ENCODE peak calls at places on chromosome 16, in five cellular contexts. F is suprapubic skin, L is GM12865, G is HFF-Myc, R is right cardiac atrium. S is an unnamed sample.

GRCh38 chr16:57826706-57827625 is 24.7 kb upstream of the KIFC3 start:
- DNase-seq in F (no peak), L (no peak), G (no peak), R (peak), S (no peak)

GRCh38 chr16:85774136-85774535 is 23.2 kb upstream of the C16orf74 start:
- DNase-seq in F (no peak), L (no peak), G (no peak), R (no peak), S (no peak)

GRCh38 chr16:48526058-48526957 is 83.7 kb downstream of the N4BP1 start:
- DNase-seq in F (peak), L (peak), G (no peak), R (no peak), S (no peak)

GRCh38 chr16:74999208-74999682 is 421 bp downstream of the ZNRF1 start:
- DNase-seq in F (peak), L (peak), G (no peak), R (peak), S (no peak)

GRCh38 chr16:82331974-82332750 is 162.1 kb upstream of the MPHOSPH6 start:
- DNase-seq in F (no peak), L (no peak), G (no peak), R (no peak), S (no peak)

GRCh38 chr16:13070268-13070667 is 168.9 kb downstream of the SHISA9 start:
- DNase-seq in F (no peak), L (no peak), G (no peak), R (no peak), S (no peak)

GRCh38 chr16:3696425-3697218 is 20.7 kb downstream of the TRAP1 start:
- DNase-seq in F (no peak), L (no peak), G (peak), R (no peak), S (peak)

GRCh38 chr16:31476305-31477219 is 4.6 kb downstream of the TGFB1I1 start:
- DNase-seq in F (peak), L (peak), G (no peak), R (peak), S (no peak)

GRCh38 chr16:23959069-23959800 is 123.5 kb downstream of the PRKCB start:
- DNase-seq in F (no peak), L (peak), G (no peak), R (no peak), S (no peak)

GRCh38 chr16:83002351-83003334 is 375.9 kb downstream of the CDH13 start:
- DNase-seq in F (no peak), L (no peak), G (no peak), R (no peak), S (no peak)

GRCh38 chr16:11613381-11614303 is 26.9 kb upstream of the LITAF start:
- DNase-seq in F (no peak), L (peak), G (no peak), R (peak), S (no peak)

GRCh38 chr16:89357055-89357454 is 133.3 kb downstream of the ANKRD11 start:
- DNase-seq in F (no peak), L (no peak), G (no peak), R (no peak), S (no peak)

GRCh38 chr16:3066440-3066748 is 954 bp downstream of the IL32 start:
- DNase-seq in F (no peak), L (no peak), G (no peak), R (no peak), S (no peak)

GRCh38 chr16:35516551-35516950 is 2057.1 kb downstream of the TP53TG3F start:
- DNase-seq in F (no peak), L (no peak), G (no peak), R (no peak), S (no peak)

GRCh38 chr16:86083382-86084002 is 184.5 kb downstream of the IRF8 start:
- DNase-seq in F (peak), L (no peak), G (no peak), R (peak), S (no peak)

GRCh38 chr16:17964196-17964595 is 372.3 kb downstream of the NPIPA8 start:
- DNase-seq in F (no peak), L (no peak), G (no peak), R (no peak), S (no peak)

GRCh38 chr16:49458221-49458620 is 84.6 kb downstream of the C16orf78 start:
- DNase-seq in F (peak), L (no peak), G (no peak), R (no peak), S (no peak)

GRCh38 chr16:74813109-74813641 is 38.6 kb upstream of the FA2H start:
- DNase-seq in F (peak), L (peak), G (peak), R (peak), S (no peak)

GRCh38 chr16:79128706-79129105 is 471.8 kb downstream of the MAF start:
- DNase-seq in F (no peak), L (no peak), G (no peak), R (no peak), S (no peak)

GRCh38 chr16:18999045-18999393 is 15.3 kb downstream of the TMC7 start:
- DNase-seq in F (no peak), L (no peak), G (no peak), R (no peak), S (no peak)

GRCh38 chr16:56611281-56611833 is 3.0 kb downstream of the MT2A start:
- DNase-seq in F (no peak), L (no peak), G (no peak), R (peak), S (no peak)

GRCh38 chr16:81632392-81633146 is 146.5 kb upstream of the PLCG2 start:
- DNase-seq in F (no peak), L (no peak), G (no peak), R (no peak), S (no peak)

GRCh38 chr16:3295783-3296182 is 9.4 kb downstream of the TIGD7 start:
- DNase-seq in F (no peak), L (no peak), G (no peak), R (no peak), S (no peak)

GRCh38 chr16:58855291-58855823 is 121.2 kb upstream of the GOT2 start:
- DNase-seq in F (no peak), L (no peak), G (no peak), R (no peak), S (no peak)

GRCh38 chr16:68490829-68491575 is 42.7 kb upstream of the SMPD3 start:
- DNase-seq in F (no peak), L (peak), G (no peak), R (no peak), S (peak)

GRCh38 chr16:30184430-30185140 is 1.2 kb downstream of the CORO1A start:
- DNase-seq in F (peak), L (peak), G (no peak), R (peak), S (no peak)

GRCh38 chr16:22623351-22623781 is 112.7 kb downstream of the NPIPB5 start:
- DNase-seq in F (no peak), L (no peak), G (peak), R (no peak), S (no peak)

GRCh38 chr16:69918241-69918640 is 32.9 kb upstream of the CLEC18A start:
- DNase-seq in F (no peak), L (no peak), G (no peak), R (no peak), S (no peak)
- H3K4me3 ChIP-seq in F (no peak), L (no peak), G (no peak), R (no peak), S (peak)

GRCh38 chr16:84641643-84642358 is 6.5 kb upstream of the KLHL36 start:
- DNase-seq in F (no peak), L (no peak), G (no peak), R (no peak), S (no peak)
- H3K4me3 ChIP-seq in F (no peak), L (peak), G (no peak), R (no peak), S (no peak)

DNA sequence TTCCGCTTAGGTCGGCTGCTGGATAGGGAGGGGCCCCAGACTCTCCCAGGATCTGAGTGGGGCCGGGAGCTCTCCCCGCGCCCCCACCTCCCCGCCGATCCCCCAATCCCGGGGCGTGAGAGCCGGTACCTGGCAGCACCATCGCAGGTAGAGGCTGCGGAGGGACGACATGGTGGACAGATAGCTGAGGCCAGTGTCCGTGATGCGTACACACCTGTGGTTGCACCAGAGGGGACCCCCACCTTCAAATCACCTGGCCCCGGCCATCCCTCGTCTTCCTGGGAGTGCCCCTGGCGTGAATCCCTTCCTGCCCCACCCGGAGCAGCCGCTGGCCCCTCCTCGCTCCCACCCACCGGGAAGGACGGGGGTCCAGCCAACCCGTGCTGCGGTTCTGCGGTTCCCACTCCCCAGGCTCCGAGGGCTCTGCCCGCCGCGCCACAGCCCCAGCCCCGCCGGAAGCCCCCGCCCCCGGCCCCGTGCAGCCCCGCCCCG is 4.7 kb upstream of the WDR24 start:
- DNase-seq in F (no peak), L (no peak), G (no peak), R (no peak), S (no peak)
- H3K4me3 ChIP-seq in F (peak), L (peak), G (no peak), R (peak), S (no peak)

DNA sequence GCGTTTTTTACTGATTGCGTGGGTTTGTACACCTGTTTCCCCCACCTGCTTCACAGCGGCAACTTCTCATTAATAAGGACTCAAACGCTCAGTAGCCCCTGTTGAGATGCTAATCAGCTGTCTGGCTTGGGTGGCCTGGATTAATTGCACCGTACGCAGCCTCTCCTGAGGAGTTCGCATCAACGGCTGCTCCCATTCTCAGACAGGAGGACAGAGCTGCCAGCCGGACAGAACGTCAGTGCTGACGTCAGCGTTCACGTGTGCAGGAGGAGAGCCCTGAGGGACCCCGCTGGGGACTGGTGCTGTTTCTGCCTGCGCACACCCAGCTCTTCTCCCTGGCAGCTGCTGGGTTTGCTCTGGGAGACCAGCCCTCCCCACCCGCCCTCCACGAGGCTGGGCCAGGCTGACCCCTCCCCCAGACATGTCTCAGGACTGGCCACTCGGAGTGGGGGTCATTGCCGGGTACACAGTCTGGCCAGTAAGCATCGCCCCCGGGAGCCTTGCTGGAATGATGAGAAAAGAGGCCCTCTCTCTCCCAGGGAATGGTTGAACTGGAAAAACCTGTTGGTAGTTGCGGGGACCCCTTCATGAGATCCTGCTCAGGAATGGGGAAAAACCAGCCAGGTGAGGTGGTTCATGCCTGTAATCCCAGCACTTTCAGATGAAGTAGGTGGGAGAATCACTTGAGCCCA is 5.7 kb upstream of the BANP start:
- DNase-seq in F (no peak), L (no peak), G (no peak), R (peak), S (peak)
- H3K4me3 ChIP-seq in F (peak), L (no peak), G (peak), R (peak), S (peak)

GRCh38 chr16:65061263-65061662 is 60.6 kb downstream of the CDH11 start:
- DNase-seq in F (no peak), L (no peak), G (no peak), R (no peak), S (no peak)

GRCh38 chr16:65061935-65062334 is 59.9 kb downstream of the CDH11 start:
- DNase-seq in F (no peak), L (no peak), G (no peak), R (no peak), S (no peak)

GRCh38 chr16:65064131-65064530 is 57.7 kb downstream of the CDH11 start:
- DNase-seq in F (no peak), L (no peak), G (no peak), R (no peak), S (no peak)

GRCh38 chr16:65065031-65065430 is 56.8 kb downstream of the CDH11 start:
- DNase-seq in F (no peak), L (no peak), G (no peak), R (no peak), S (no peak)

DNA sequence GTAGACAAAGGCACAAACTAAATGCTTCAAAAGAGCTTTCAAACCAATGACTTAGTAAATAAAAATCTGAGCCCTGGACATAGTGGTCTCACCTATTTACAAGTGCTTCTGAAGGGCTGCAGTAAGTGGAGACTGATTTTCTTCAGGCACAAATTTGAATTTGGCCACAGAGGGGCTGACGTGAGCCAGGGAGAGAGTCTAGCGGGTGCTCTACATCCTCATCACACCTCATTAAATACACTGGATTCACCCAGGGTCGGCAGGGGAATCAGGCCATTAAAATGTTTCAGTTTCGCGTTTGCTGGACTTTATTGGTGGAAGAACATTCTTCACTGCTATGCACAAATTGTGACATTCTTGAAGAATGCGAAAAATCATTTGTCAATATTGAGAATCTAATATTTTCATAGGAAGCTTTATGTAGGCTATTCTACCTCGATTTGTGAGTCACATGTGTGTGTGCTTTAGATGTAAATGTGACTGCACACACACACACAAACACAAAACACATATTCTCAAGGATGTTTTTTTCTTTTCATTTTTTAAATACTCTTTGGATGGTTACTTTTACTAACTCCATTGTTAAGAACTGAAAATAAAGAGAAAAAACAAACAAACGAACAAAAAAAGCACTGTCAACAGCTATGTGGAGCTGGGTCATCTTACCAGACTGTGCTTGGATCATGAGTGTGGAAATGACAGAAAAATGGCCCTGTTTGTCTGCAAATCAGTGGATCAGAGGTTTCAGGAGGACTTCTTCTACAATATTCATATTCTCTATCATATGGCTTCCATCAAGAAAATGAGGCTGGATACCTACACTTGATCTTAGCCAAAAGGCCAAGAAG is 58.9 kb downstream of the CDH11 start:
- DNase-seq in F (no peak), L (no peak), G (no peak), R (no peak), S (no peak)
- H3K4me3 ChIP-seq in F (no peak), L (no peak), G (no peak), R (no peak), S (no peak)

DNA sequence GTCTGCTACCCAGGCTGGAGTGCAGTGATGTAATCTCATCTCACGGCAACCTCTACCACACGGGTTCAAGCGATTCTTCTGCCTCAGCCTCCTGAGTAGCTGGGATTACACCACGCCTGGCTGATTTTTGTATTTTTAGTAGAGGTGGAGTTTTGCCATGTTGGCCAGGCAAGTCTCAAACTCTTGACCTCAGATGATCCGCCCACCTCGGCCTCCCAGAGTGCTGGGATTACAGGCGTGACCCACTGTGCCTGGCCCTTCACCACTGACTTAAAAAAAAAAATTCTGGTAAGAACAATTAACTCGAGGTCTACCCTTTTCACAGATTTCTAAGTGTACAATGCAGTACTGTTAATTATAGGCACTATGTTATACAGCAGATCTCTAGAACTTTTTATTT is 279.4 kb downstream of the PARN start:
- DNase-seq in F (no peak), L (no peak), G (no peak), R (no peak), S (no peak)
- H3K4me3 ChIP-seq in F (no peak), L (no peak), G (no peak), R (no peak), S (no peak)

DNA sequence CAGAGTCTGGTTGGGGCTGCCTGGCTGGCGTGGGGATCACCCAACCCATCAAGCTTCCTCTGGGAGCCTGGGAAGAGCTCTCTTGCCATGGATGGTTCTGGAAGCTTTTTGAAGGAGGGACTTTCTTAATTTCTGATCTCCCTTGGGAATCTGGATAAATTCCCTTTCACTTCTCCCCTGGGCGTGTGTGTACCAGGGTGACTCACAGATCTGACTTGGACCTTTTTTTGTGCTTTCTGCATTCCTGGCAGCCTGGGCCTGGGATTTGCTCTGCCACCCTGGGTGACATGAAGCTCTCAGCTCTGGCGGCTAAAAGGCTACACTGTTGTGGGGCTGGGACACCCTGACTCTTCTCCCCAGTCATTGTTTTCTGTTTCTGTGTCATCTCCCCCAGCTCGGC is 70.1 kb downstream of the ABCC1 start:
- DNase-seq in F (no peak), L (no peak), G (no peak), R (no peak), S (no peak)
- H3K4me3 ChIP-seq in F (no peak), L (no peak), G (no peak), R (no peak), S (no peak)

GRCh38 chr16:25219070-25219737 is 2.5 kb downstream of the AQP8 start:
- DNase-seq in F (no peak), L (no peak), G (no peak), R (no peak), S (no peak)
- H3K4me3 ChIP-seq in F (no peak), L (no peak), G (no peak), R (no peak), S (no peak)

DNA sequence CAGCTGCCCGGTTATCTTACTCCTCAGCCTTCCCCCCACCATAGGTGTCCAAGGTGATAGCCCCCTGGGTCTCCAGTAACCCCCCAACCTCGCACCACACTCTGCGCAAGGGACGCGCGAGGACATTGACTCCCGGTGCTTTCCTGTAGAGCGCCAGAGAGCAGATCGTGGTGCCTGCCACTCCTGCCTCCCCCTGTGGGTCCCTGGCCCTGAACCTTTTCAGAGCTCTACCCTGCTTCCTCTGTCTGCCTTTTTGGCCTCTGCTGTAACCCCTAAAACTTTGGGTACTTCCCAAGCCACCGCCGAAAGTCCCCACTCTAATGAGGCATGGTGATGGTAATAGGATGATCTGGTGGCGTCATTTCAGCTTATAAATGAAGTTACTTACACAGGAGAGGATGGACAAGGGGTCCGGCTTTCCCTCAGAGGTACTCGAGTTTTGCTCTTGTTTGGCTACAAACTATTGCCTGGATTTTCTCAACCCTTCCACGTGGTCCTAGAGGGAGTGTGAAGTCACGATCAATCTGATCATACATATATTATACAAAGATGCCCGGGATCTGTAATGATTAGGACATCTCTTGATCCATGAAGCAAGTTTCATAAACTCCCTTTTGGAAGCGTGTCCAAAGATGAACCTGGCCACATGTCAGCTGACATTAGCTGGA is 2.1 kb upstream of the CDH11 start:
- DNase-seq in F (peak), L (peak), G (no peak), R (peak), S (no peak)
- H3K4me3 ChIP-seq in F (peak), L (no peak), G (peak), R (peak), S (peak)

GRCh38 chr16:67199011-67199807 is at the start of gene ELMO3:
- DNase-seq in F (no peak), L (no peak), G (no peak), R (peak), S (no peak)
- H3K4me3 ChIP-seq in F (peak), L (no peak), G (no peak), R (no peak), S (no peak)